ENCODE peak calls at places on chromosome 2, in eight cellular contexts. K, V, R, M, I, U, G and H are unnamed samples.

GRCh38 chr2:137208361-137208973 is 443.1 kb downstream of the THSD7B start:
- DNase-seq in K (peak), V (no peak), R (no peak), M (peak), I (no peak), U (no peak), G (no peak), H (no peak)

GRCh38 chr2:207513577-207514257 is 16.0 kb upstream of the CREB1 start:
- DNase-seq in K (peak), V (peak), R (no peak), M (peak), I (peak), U (no peak), G (peak), H (no peak)

GRCh38 chr2:43083710-43084698 is 142.4 kb downstream of the ZFP36L2 start:
- DNase-seq in K (peak), V (peak), R (no peak), M (no peak), I (no peak), U (no peak), G (no peak), H (no peak)

GRCh38 chr2:174878537-174879147 is 114.4 kb upstream of the CHRNA1 start:
- DNase-seq in K (peak), V (peak), R (no peak), M (peak), I (peak), U (no peak), G (no peak), H (no peak)

GRCh38 chr2:224869601-224870000 is 153.4 kb upstream of the CCDC195 start:
- DNase-seq in K (peak), V (peak), R (no peak), M (peak), I (no peak), U (no peak), G (no peak), H (no peak)

GRCh38 chr2:179235463-179236108 is 29.0 kb downstream of the SESTD1 start:
- DNase-seq in K (peak), V (no peak), R (no peak), M (peak), I (no peak), U (no peak), G (no peak), H (no peak)

GRCh38 chr2:75047907-75048625 is 89.6 kb downstream of the POLE4 start:
- DNase-seq in K (peak), V (peak), R (no peak), M (peak), I (no peak), U (no peak), G (no peak), H (no peak)

GRCh38 chr2:171084128-171084527 is 76.6 kb downstream of the TLK1 start:
- DNase-seq in K (no peak), V (no peak), R (no peak), M (no peak), I (no peak), U (no peak), G (no peak), H (no peak)

GRCh38 chr2:201070966-201071304 is 536 bp downstream of the HYCC2 start:
- DNase-seq in K (peak), V (no peak), R (no peak), M (no peak), I (no peak), U (no peak), G (no peak), H (no peak)

GRCh38 chr2:209425082-209426071 is 1.5 kb downstream of the MAP2 start:
- DNase-seq in K (peak), V (peak), R (peak), M (peak), I (peak), U (no peak), G (no peak), H (no peak)

GRCh38 chr2:234304945-234305344 is 191.9 kb downstream of the ARL4C start:
- DNase-seq in K (peak), V (no peak), R (no peak), M (peak), I (peak), U (no peak), G (no peak), H (no peak)

GRCh38 chr2:140349695-140350094 is 1569.5 kb upstream of the NXPH2 start:
- DNase-seq in K (no peak), V (peak), R (no peak), M (no peak), I (no peak), U (no peak), G (no peak), H (no peak)

GRCh38 chr2:59184281-59185020 is 943.3 kb upstream of the FANCL start:
- DNase-seq in K (no peak), V (peak), R (no peak), M (peak), I (no peak), U (no peak), G (no peak), H (no peak)

GRCh38 chr2:71919701-71920100 is 228.0 kb downstream of the CYP26B1 start:
- DNase-seq in K (no peak), V (peak), R (no peak), M (no peak), I (no peak), U (no peak), G (no peak), H (no peak)

GRCh38 chr2:113390133-113390849 is 47.2 kb upstream of the ZNG1B start:
- DNase-seq in K (peak), V (peak), R (peak), M (peak), I (peak), U (peak), G (no peak), H (peak)

GRCh38 chr2:118584380-118584779 is 263.1 kb downstream of the EN1 start:
- DNase-seq in K (no peak), V (no peak), R (no peak), M (no peak), I (no peak), U (no peak), G (no peak), H (no peak)

GRCh38 chr2:31138037-31138962 is at the start of gene GALNT14:
- DNase-seq in K (peak), V (peak), R (no peak), M (peak), I (peak), U (peak), G (peak), H (no peak)

GRCh38 chr2:150718280-150718679 is 230.8 kb upstream of the RND3 start:
- DNase-seq in K (no peak), V (no peak), R (no peak), M (no peak), I (no peak), U (no peak), G (no peak), H (no peak)

GRCh38 chr2:47065771-47066380 is 89.2 kb downstream of the STPG4 start:
- DNase-seq in K (peak), V (peak), R (no peak), M (peak), I (peak), U (no peak), G (no peak), H (no peak)

GRCh38 chr2:37198681-37199065 is 2.4 kb downstream of the CEBPZOS start:
- DNase-seq in K (no peak), V (no peak), R (no peak), M (no peak), I (no peak), U (no peak), G (no peak), H (no peak)

GRCh38 chr2:88692187-88692586 is 714 bp downstream of the RPIA start:
- DNase-seq in K (peak), V (peak), R (no peak), M (no peak), I (no peak), U (no peak), G (no peak), H (no peak)

GRCh38 chr2:126862730-126863129 is 36.0 kb upstream of the TEX51 start:
- DNase-seq in K (no peak), V (no peak), R (no peak), M (no peak), I (no peak), U (no peak), G (peak), H (no peak)

GRCh38 chr2:36376319-36376765 is 20.8 kb downstream of the CRIM1 start:
- DNase-seq in K (no peak), V (peak), R (no peak), M (no peak), I (peak), U (peak), G (no peak), H (no peak)

GRCh38 chr2:16623564-16624418 is 41.8 kb downstream of the CYRIA start:
- DNase-seq in K (no peak), V (no peak), R (no peak), M (no peak), I (no peak), U (no peak), G (no peak), H (no peak)

GRCh38 chr2:222423632-222424280 is 587 bp upstream of the SGPP2 start:
- DNase-seq in K (peak), V (no peak), R (no peak), M (no peak), I (peak), U (no peak), G (peak), H (peak)

GRCh38 chr2:27664245-27664574 is 521 bp downstream of the SLC4A1AP start:
- DNase-seq in K (no peak), V (no peak), R (no peak), M (no peak), I (no peak), U (no peak), G (no peak), H (no peak)
- TF ChIP-seq CTCF in K (no peak), V (no peak), R (no peak), M (no peak), I (peak), U (no peak), G (no peak), H (no peak)

GRCh38 chr2:212428685-212429480 is 109.7 kb downstream of the ERBB4 start:
- DNase-seq in K (no peak), V (no peak), R (no peak), M (no peak), I (no peak), U (no peak), G (no peak), H (no peak)
- H3K4me3 ChIP-seq in K (no peak), V (no peak), R (no peak), M (no peak), I (no peak), U (no peak), G (no peak), H (no peak)

DNA sequence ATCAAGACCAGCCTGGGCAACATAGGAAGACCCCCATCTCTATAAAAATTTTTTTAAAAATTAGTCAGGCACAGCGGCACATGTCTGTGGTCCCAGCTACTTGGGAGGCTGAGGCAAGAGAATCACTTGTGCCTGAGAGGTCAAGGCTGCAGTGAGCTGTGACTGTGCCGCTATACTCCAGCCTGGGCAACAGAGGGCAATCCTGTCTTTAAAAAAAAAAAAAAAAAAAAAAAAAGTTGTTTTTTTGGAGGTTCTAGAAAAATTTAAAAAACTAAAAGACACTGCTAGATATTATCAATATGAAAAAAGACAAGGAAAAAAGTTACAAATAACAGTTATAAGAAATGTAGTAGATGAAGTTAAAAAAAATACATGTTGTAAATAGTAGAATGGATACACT is 56.1 kb upstream of the C2orf15 start:
- DNase-seq in K (no peak), V (peak), R (no peak), M (no peak), I (no peak), U (no peak), G (no peak), H (no peak)
- TF ChIP-seq CTCF in K (peak), V (peak), R (peak), M (peak), I (peak), U (peak), G (peak), H (peak)

GRCh38 chr2:54573532-54573915 is 117.4 kb downstream of the SPTBN1 start:
- DNase-seq in K (no peak), V (no peak), R (no peak), M (no peak), I (no peak), U (no peak), G (no peak), H (no peak)

GRCh38 chr2:54574107-54574859 is 118.2 kb downstream of the SPTBN1 start:
- DNase-seq in K (peak), V (peak), R (no peak), M (peak), I (peak), U (no peak), G (no peak), H (no peak)

GRCh38 chr2:54574860-54575247 is 118.7 kb downstream of the SPTBN1 start:
- DNase-seq in K (no peak), V (no peak), R (no peak), M (no peak), I (no peak), U (no peak), G (no peak), H (no peak)

GRCh38 chr2:54577035-54577434 is 120.9 kb downstream of the SPTBN1 start:
- DNase-seq in K (peak), V (no peak), R (no peak), M (no peak), I (no peak), U (peak), G (no peak), H (no peak)

DNA sequence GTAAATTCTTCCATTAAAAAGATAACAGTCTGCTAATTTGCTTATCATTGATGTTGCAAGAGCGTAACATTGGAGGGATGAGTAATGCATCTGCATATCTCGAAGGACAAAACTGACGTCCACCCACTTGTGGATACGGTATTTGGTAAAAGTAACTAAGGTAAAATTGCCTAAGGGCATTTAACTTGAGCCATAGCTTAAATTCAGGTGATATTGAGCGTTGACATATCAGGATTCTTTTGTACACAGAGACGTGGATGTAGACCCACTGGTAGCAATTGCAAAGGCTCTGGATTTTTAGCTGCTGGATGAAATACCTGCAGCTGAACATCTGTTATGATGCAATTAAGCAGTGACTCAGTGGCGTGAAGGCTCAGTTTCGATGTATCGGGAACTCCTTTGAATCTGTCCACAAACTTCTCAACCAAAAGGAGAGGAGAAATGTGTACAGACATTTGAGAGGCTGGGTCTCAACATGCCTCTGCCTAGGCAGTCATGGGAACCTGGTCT is 119.3 kb downstream of the SPTBN1 start:
- DNase-seq in K (peak), V (peak), R (no peak), M (no peak), I (no peak), U (no peak), G (no peak), H (no peak)
- H3K4me3 ChIP-seq in K (no peak), V (no peak), R (no peak), M (no peak), I (no peak), U (no peak), G (no peak), H (no peak)

GRCh38 chr2:903223-903900 is 47.3 kb upstream of the SNTG2 start:
- DNase-seq in K (no peak), V (no peak), R (no peak), M (no peak), I (no peak), U (no peak), G (no peak), H (no peak)
- TF ChIP-seq CTCF in K (no peak), V (no peak), R (no peak), M (no peak), I (no peak), U (no peak), G (no peak), H (no peak)

DNA sequence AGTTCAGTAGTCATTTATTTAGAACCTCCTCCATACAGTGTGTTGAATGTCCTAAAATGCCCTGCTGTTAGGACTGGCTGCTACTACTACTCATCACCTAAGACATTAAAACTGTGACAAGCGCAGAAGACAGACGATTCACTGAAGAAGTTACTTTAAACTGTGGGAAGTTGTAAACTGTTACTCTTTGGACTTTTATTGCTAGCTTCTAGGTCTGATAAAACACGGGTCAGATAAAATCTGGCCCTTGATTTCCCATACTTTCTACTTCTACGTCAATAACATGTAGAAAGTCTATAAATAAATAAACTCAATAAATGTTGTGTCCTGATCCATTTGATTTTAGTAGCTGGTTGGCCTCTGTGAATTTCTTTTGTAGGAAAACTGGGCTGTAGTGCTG is 113.4 kb downstream of the ICA1L start:
- DNase-seq in K (no peak), V (no peak), R (no peak), M (no peak), I (no peak), U (no peak), G (no peak), H (no peak)
- H3K4me3 ChIP-seq in K (no peak), V (no peak), R (no peak), M (no peak), I (no peak), U (no peak), G (no peak), H (no peak)

GRCh38 chr2:79275863-79276262 is 116.3 kb upstream of the REG3A start:
- DNase-seq in K (no peak), V (no peak), R (no peak), M (no peak), I (no peak), U (no peak), G (no peak), H (no peak)

GRCh38 chr2:79271456-79271855 is 111.9 kb upstream of the REG3A start:
- DNase-seq in K (no peak), V (no peak), R (no peak), M (no peak), I (no peak), U (no peak), G (peak), H (no peak)

GRCh38 chr2:79272616-79273015 is 113.1 kb upstream of the REG3A start:
- DNase-seq in K (no peak), V (no peak), R (no peak), M (no peak), I (no peak), U (no peak), G (no peak), H (no peak)

GRCh38 chr2:79275197-79275596 is 115.6 kb upstream of the REG3A start:
- DNase-seq in K (no peak), V (no peak), R (no peak), M (no peak), I (no peak), U (no peak), G (no peak), H (no peak)
- TF ChIP-seq CTCF in K (no peak), V (no peak), R (no peak), M (no peak), I (no peak), U (no peak), G (no peak), H (no peak)